ENCODE peak calls at places on chromosomes 1 and 21, in four cellular contexts. One of them, this sample, is unnamed.

GRCh38 chr1:55860816-55861519 is 645.8 kb upstream of the USP24 start:
- DNase-seq in K562: no peak
- DNase-seq in HepG2: no peak
- DNase-seq in H1: peak; percentile 3
- DNase-seq in this sample: no peak

GRCh38 chr1:98098473-98098872 is 177.6 kb upstream of the DPYD start:
- DNase-seq in K562: no peak
- DNase-seq in HepG2: no peak
- DNase-seq in H1: no peak
- DNase-seq in this sample: no peak

GRCh38 chr1:11563560-11564069 is 84.7 kb downstream of the DISP3 start:
- DNase-seq in K562: no peak
- DNase-seq in HepG2: no peak
- DNase-seq in H1: no peak
- DNase-seq in this sample: no peak

GRCh38 chr1:1091344-1092148 is 17.4 kb upstream of the RNF223 start:
- DNase-seq in K562: peak; percentile 95
- DNase-seq in HepG2: no peak
- DNase-seq in H1: no peak
- DNase-seq in this sample: no peak

GRCh38 chr1:110605901-110606783 is at the start of gene KCNA2:
- DNase-seq in K562: no peak
- DNase-seq in HepG2: no peak
- DNase-seq in H1: peak; percentile 50
- DNase-seq in this sample: no peak

GRCh38 chr1:36415661-36416346 is 18.1 kb upstream of the LSM10 start:
- DNase-seq in K562: no peak
- DNase-seq in HepG2: no peak
- DNase-seq in H1: no peak
- DNase-seq in this sample: no peak

GRCh38 chr1:6473974-6474814 is 8.2 kb upstream of the TNFRSF25 start:
- DNase-seq in K562: peak; percentile 53
- DNase-seq in HepG2: no peak
- DNase-seq in H1: no peak
- DNase-seq in this sample: no peak

GRCh38 chr1:32496127-32496526 is 31.3 kb downstream of the ZBTB8B start:
- DNase-seq in K562: no peak
- DNase-seq in HepG2: no peak
- DNase-seq in H1: no peak
- DNase-seq in this sample: no peak

GRCh38 chr1:101203812-101204540 is 32.8 kb upstream of the S1PR1 start:
- DNase-seq in K562: no peak
- DNase-seq in HepG2: no peak
- DNase-seq in H1: no peak
- DNase-seq in this sample: no peak

GRCh38 chr1:231628207-231628876 is 1.8 kb downstream of the DISC1 start:
- DNase-seq in K562: no peak
- DNase-seq in HepG2: peak; percentile 91
- DNase-seq in H1: no peak
- DNase-seq in this sample: no peak

GRCh38 chr1:2337081-2337480 is 54.3 kb downstream of the MORN1 start:
- DNase-seq in K562: no peak
- DNase-seq in HepG2: no peak
- DNase-seq in H1: no peak
- DNase-seq in this sample: no peak

GRCh38 chr1:2335721-2336475 is 55.5 kb downstream of the MORN1 start:
- DNase-seq in K562: no peak
- DNase-seq in HepG2: no peak
- DNase-seq in H1: no peak
- DNase-seq in this sample: no peak

GRCh38 chr1:2336499-2336898 is 54.9 kb downstream of the MORN1 start:
- DNase-seq in K562: no peak
- DNase-seq in HepG2: no peak
- DNase-seq in H1: no peak
- DNase-seq in this sample: no peak

GRCh38 chr1:2334366-2334765 is 57.0 kb downstream of the MORN1 start:
- DNase-seq in K562: no peak
- DNase-seq in HepG2: no peak
- DNase-seq in H1: no peak
- DNase-seq in this sample: no peak

DNA sequence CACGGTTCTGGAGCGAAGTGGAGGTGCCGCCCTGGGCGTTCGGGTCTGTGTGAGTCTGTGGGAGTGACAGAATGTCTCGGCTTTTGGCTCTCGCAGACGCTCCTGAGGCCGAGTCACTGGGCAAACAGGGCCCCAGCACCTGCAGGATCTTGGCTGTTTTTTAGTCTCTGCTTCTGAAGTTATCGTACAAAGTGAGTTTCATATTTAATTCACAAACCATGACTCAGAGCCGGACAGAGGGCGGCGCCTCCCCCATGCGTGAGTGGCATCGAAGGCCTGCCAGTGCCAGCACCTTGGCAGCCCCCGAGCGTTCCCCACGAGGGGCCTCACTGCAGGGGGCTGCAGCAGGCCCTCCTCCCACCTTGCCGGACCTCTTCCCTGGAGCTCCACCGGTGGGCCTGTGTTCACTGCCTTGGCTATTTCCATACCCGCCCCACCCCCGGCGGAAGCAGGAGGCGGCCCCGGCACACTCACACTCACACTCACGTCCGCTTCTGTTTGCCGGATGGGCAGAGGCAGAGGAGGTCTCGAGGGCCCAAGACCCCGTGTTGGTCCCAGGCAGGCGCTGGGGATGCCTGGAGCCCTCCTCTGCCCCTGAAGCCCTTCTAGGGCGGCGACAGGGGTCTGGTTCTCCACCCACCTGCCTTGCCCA is 56.3 kb downstream of the MORN1 start:
- DNase-seq in K562: no peak
- DNase-seq in HepG2: no peak
- DNase-seq in H1: no peak
- DNase-seq in this sample: no peak
- TF ChIP-seq PHF8 in K562: no peak
- TF ChIP-seq PHF8 in HepG2: no peak
- TF ChIP-seq PHF8 in H1: no peak
- TF ChIP-seq PHF8 in this sample: no peak

GRCh38 chr1:235075955-235076308 is 52.7 kb downstream of the TOMM20 start:
- DNase-seq in K562: no peak
- DNase-seq in HepG2: no peak
- DNase-seq in H1: no peak
- DNase-seq in this sample: no peak

GRCh38 chr1:235075121-235075954 is 53.3 kb downstream of the TOMM20 start:
- DNase-seq in K562: no peak
- DNase-seq in HepG2: peak; percentile 89
- DNase-seq in H1: no peak
- DNase-seq in this sample: peak; percentile 90

GRCh38 chr1:235073331-235073967 is 55.2 kb downstream of the TOMM20 start:
- DNase-seq in K562: no peak
- DNase-seq in HepG2: peak; percentile 97
- DNase-seq in H1: no peak
- DNase-seq in this sample: peak; percentile 80

GRCh38 chr1:235073968-235074334 is 54.7 kb downstream of the TOMM20 start:
- DNase-seq in K562: no peak
- DNase-seq in HepG2: no peak
- DNase-seq in H1: no peak
- DNase-seq in this sample: no peak

GRCh38 chr1:235074335-235075120 is 54.1 kb downstream of the TOMM20 start:
- DNase-seq in K562: no peak
- DNase-seq in HepG2: peak; percentile 75
- DNase-seq in H1: no peak
- DNase-seq in this sample: peak; percentile 86
- TF ChIP-seq PHF8 in K562: no peak
- TF ChIP-seq PHF8 in HepG2: no peak
- TF ChIP-seq PHF8 in H1: no peak
- TF ChIP-seq PHF8 in this sample: no peak

GRCh38 chr1:44946720-44947059 is 39.7 kb downstream of the EIF2B3 start:
- DNase-seq in K562: no peak
- DNase-seq in HepG2: peak; percentile 85
- DNase-seq in H1: no peak
- DNase-seq in this sample: no peak

GRCh38 chr1:44947060-44947773 is 39.2 kb downstream of the EIF2B3 start:
- DNase-seq in K562: no peak
- DNase-seq in HepG2: no peak
- DNase-seq in H1: no peak
- DNase-seq in this sample: no peak

GRCh38 chr1:44949286-44949685 is 37.1 kb downstream of the EIF2B3 start:
- DNase-seq in K562: no peak
- DNase-seq in HepG2: peak; percentile 88
- DNase-seq in H1: no peak
- DNase-seq in this sample: no peak

GRCh38 chr1:44945992-44946391 is 40.4 kb downstream of the EIF2B3 start:
- DNase-seq in K562: no peak
- DNase-seq in HepG2: no peak
- DNase-seq in H1: no peak
- DNase-seq in this sample: no peak

GRCh38 chr1:44947774-44948311 is 38.6 kb downstream of the EIF2B3 start:
- DNase-seq in K562: no peak
- DNase-seq in HepG2: peak; percentile 39
- DNase-seq in H1: no peak
- DNase-seq in this sample: no peak
- TF ChIP-seq PHF8 in K562: no peak
- TF ChIP-seq PHF8 in HepG2: no peak
- TF ChIP-seq PHF8 in H1: no peak
- TF ChIP-seq PHF8 in this sample: no peak

GRCh38 chr21:29504751-29505321 is 206.1 kb downstream of the BACH1 start:
- DNase-seq in K562: no peak
- DNase-seq in HepG2: no peak
- DNase-seq in H1: no peak
- DNase-seq in this sample: no peak
- TF ChIP-seq PHF8 in K562: no peak
- TF ChIP-seq PHF8 in HepG2: no peak
- TF ChIP-seq PHF8 in H1: no peak
- TF ChIP-seq PHF8 in this sample: no peak

This sample was measured in A549.